ENCODE peak calls at places on chromosomes 11 and 22, in nine cellular contexts. V is SK-N-SH, N is fibroblast of lung, Y is HCT116, C is IMR-90, A is endothelial cell of umbilical vein, X is HepG2, W is GM23248, O is MM.1S. H is an unnamed sample. For H4K20me1, the result is how much of the 10 kb centered on the place peaks cover.

GRCh38 chr11:78417175-78417887 is at the start of gene GAB2:
- DNase-seq in C (no peak), W (no peak), X (no peak), N (no peak), O (peak), Y (no peak), V (no peak), A (peak), H (no peak)

GRCh38 chr11:67119577-67120391 is 721 bp downstream of the KDM2A start:
- DNase-seq in X (no peak), Y (no peak), A (peak), O (peak), C (no peak), W (peak), N (no peak), V (peak), H (peak)

GRCh38 chr11:24234822-24235508 is 261.9 kb upstream of the LUZP2 start:
- DNase-seq in X (no peak), N (peak), Y (no peak), O (no peak), A (peak), W (peak), V (no peak), C (peak), H (no peak)

GRCh38 chr11:44894217-44894617 is 56.5 kb downstream of the TP53I11 start:
- DNase-seq in Y (peak), N (peak), W (peak), A (peak), C (peak), V (peak), O (peak), X (peak), H (peak)

GRCh38 chr11:44556735-44557409 is 8.6 kb upstream of the CD82 start:
- DNase-seq in A (peak), O (peak), X (peak), Y (peak), N (peak), W (peak), V (no peak), C (peak), H (no peak)

GRCh38 chr11:90747057-90747456 is 524.2 kb upstream of the CHORDC1 start:
- DNase-seq in W (no peak), C (no peak), V (no peak), Y (no peak), A (no peak), N (peak), X (no peak), O (no peak), H (peak)

GRCh38 chr11:121063728-121064127 is 37.3 kb upstream of the TECTA start:
- DNase-seq in X (peak), O (no peak), A (no peak), W (no peak), Y (no peak), N (peak), C (no peak), V (no peak), H (no peak)

GRCh38 chr11:104033134-104033533 is 3.3 kb upstream of the DDI1 start:
- DNase-seq in W (peak), V (peak), C (peak), X (peak), N (peak), Y (no peak), A (peak), O (no peak), H (peak)

GRCh38 chr11:134439181-134439580 is 27.1 kb upstream of the B3GAT1 start:
- DNase-seq in N (no peak), A (no peak), W (no peak), O (no peak), X (no peak), Y (no peak), V (no peak), C (no peak), H (no peak)

GRCh38 chr11:48101044-48101733 is 115.4 kb upstream of the OR4B1 start:
- DNase-seq in Y (no peak), N (no peak), A (no peak), W (no peak), O (no peak), X (no peak), C (no peak), V (no peak), H (no peak)

GRCh38 chr11:48098024-48098423 is 117.7 kb downstream of the PTPRJ start:
- DNase-seq in C (no peak), Y (no peak), X (no peak), A (no peak), O (no peak), N (no peak), V (no peak), W (no peak), H (no peak)

GRCh38 chr11:48101958-48102357 is 114.7 kb upstream of the OR4B1 start:
- DNase-seq in N (no peak), C (no peak), V (no peak), A (no peak), Y (no peak), X (peak), W (no peak), O (no peak), H (no peak)

GRCh38 chr11:48096588-48097525 is 116.5 kb downstream of the PTPRJ start:
- DNase-seq in N (no peak), O (no peak), A (no peak), X (peak), C (peak), V (no peak), Y (peak), W (no peak), H (peak)

GRCh38 chr11:48099916-48100446 is 116.6 kb upstream of the OR4B1 start:
- DNase-seq in O (no peak), C (no peak), Y (no peak), X (no peak), N (no peak), A (no peak), W (no peak), V (no peak), H (no peak)
- H4K20me1 ChIP-seq in O (under half), C (under half), Y (under half), X (under half), N (under half), A (under half), W (under half), V (under half), H (under half)

DNA sequence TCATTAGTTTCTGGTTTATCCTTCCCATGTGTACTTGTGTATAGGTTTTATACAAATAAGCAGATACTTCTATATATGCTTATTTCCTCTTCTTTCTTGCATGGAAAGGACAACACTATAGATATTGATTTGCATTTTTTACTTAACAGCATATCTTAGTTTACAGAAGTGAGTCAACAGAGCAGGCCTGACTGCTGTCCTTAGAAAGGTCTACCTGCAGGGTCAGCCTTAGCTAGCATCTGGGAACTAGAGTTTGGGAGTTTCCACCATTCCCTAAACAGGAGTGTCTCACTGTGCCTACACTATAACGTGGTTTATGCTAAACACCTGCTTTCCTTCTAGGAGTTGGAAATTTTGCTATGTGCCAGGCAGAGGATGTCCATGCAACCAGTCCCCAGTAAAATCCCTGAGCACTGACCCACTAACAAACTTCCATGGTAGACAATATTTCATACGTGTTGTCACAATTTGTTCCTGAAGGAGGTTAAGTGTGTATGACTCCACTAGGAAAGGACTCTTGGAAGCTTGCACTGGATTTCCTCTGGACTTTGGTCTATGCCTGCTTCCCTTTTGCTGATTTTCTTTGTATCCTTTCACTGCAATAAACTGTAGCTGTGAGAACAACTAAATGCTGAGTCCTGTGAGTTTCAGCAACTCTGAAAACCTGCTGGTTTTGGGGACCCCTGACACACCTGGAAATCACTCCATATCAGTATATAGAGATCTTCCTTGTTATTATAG is 17.7 kb downstream of the PRR14L start:
- DNase-seq in O (no peak), N (no peak), Y (no peak), A (no peak), V (no peak), X (no peak), W (no peak), C (no peak), H (no peak)
- H4K20me1 ChIP-seq in O (under half), N (under half), Y (under half), A (under half), V (under half), X (under half), W (under half), C (under half), H (under half)

GRCh38 chr22:44184006-44184405 is 3.3 kb downstream of the PARVG start:
- DNase-seq in A (no peak), Y (no peak), V (no peak), X (no peak), N (no peak), W (peak), O (no peak), C (no peak), H (no peak)

GRCh38 chr22:44185237-44186120 is 4.8 kb downstream of the PARVG start:
- DNase-seq in A (no peak), Y (no peak), W (no peak), O (no peak), N (no peak), V (no peak), X (no peak), C (no peak), H (no peak)

GRCh38 chr22:44186737-44187136 is 6.0 kb downstream of the PARVG start:
- DNase-seq in A (no peak), C (no peak), Y (no peak), V (no peak), O (no peak), X (no peak), N (no peak), W (no peak), H (no peak)

GRCh38 chr22:44187652-44188230 is 7.0 kb downstream of the PARVG start:
- DNase-seq in O (no peak), N (no peak), V (no peak), A (no peak), X (no peak), Y (no peak), C (no peak), W (no peak), H (no peak)

DNA sequence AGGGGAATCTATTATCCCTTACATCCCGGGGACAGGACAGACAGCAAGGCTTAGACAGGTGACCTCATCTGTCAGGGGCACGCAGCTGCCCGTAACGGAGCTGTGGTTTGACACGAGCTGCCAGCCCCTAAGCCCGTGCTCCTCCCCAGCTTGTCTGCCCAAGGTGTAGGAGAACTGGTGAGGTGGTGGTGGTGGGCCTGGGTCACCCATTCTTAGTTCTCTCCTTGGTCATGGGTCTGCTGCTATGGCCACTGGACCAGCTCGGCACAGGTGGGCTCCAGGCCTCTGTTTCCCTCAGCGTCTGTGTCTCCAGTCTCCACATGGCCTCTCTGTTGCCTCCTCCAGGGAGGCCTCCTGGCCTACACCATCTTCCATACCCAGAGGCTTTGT is 5.4 kb downstream of the PARVG start:
- DNase-seq in V (no peak), Y (no peak), W (no peak), X (no peak), N (no peak), A (no peak), O (no peak), C (no peak), H (no peak)
- H4K20me1 ChIP-seq in V (under half), Y (under half), W (under half), X (under half), N (under half), A (under half), O (under half), C (under half), H (under half)

GRCh38 chr11:18395735-18396504 is 1.6 kb downstream of the LDHA start:
- DNase-seq in W (peak), Y (peak), N (peak), C (peak), V (peak), A (peak), O (peak), X (peak), H (peak)
- H4K20me1 ChIP-seq in W (under half), Y (under half), N (under half), C (half or more), V (half or more), A (under half), O (under half), X (half or more), H (under half)

GRCh38 chr22:46892866-46893265 is 130.4 kb downstream of the TBC1D22A start:
- DNase-seq in V (no peak), C (no peak), O (no peak), Y (no peak), W (no peak), X (no peak), A (no peak), N (no peak), H (no peak)

GRCh38 chr22:46894851-46895640 is 132.6 kb downstream of the TBC1D22A start:
- DNase-seq in N (no peak), C (no peak), A (no peak), Y (no peak), O (no peak), V (no peak), W (no peak), X (peak), H (no peak)

GRCh38 chr22:46894081-46894671 is 131.7 kb downstream of the TBC1D22A start:
- DNase-seq in C (peak), V (peak), X (no peak), W (peak), Y (no peak), O (no peak), N (peak), A (no peak), H (no peak)

GRCh38 chr22:46891382-46891951 is 129.0 kb downstream of the TBC1D22A start:
- DNase-seq in O (no peak), C (no peak), Y (no peak), V (peak), X (no peak), N (no peak), A (no peak), W (no peak), H (no peak)

GRCh38 chr22:46893281-46894020 is 131.0 kb downstream of the TBC1D22A start:
- DNase-seq in W (no peak), C (no peak), A (no peak), Y (no peak), O (no peak), N (no peak), V (no peak), X (no peak), H (no peak)
- H4K20me1 ChIP-seq in W (under half), C (under half), A (under half), Y (under half), O (under half), N (under half), V (under half), X (under half), H (under half)

GRCh38 chr22:17091851-17092250 is 7.1 kb downstream of the IL17RA start:
- DNase-seq in Y (no peak), N (no peak), W (no peak), X (no peak), A (no peak), O (no peak), V (no peak), C (no peak), H (no peak)
- H4K20me1 ChIP-seq in Y (under half), N (under half), W (under half), X (under half), A (under half), O (under half), V (under half), C (half or more), H (under half)

GRCh38 chr11:3046641-3047040 is 10.6 kb downstream of the CARS1 start:
- DNase-seq in A (no peak), V (no peak), O (no peak), N (no peak), Y (no peak), C (no peak), X (no peak), W (no peak), H (no peak)

GRCh38 chr11:3044915-3045314 is 12.3 kb downstream of the CARS1 start:
- DNase-seq in C (no peak), V (no peak), A (no peak), Y (no peak), O (no peak), W (no peak), X (no peak), N (no peak), H (no peak)

GRCh38 chr11:3044004-3044403 is 13.2 kb downstream of the CARS1 start:
- DNase-seq in Y (no peak), W (peak), O (no peak), X (no peak), A (no peak), V (no peak), C (peak), N (no peak), H (no peak)

GRCh38 chr11:3047637-3048036 is 9.6 kb downstream of the CARS1 start:
- DNase-seq in X (no peak), V (no peak), O (no peak), W (no peak), Y (no peak), C (no peak), A (no peak), N (no peak), H (no peak)

DNA sequence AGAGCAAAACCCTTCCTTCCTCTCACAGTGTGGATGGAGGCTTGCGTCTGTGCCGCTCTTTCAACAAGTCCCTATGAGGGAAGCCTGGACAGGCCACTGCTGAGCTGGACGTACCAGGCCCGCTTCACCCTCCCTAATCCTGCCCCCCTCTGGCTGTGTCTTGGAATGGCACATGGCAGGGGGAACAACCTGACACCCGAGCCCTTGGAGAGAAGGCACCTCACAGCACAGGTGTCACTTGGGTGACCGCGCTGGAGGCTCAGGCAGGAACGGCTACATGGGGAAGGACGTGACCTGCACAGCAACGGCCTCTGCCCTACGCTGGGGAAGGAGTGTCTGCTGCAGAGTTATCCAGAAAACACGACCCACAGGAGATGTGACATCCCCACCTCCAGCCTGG is 11.0 kb downstream of the CARS1 start:
- DNase-seq in O (no peak), W (peak), X (no peak), C (no peak), Y (no peak), V (peak), A (no peak), N (no peak), H (no peak)
- H4K20me1 ChIP-seq in O (under half), W (under half), X (under half), C (half or more), Y (under half), V (half or more), A (under half), N (under half), H (under half)

DNA sequence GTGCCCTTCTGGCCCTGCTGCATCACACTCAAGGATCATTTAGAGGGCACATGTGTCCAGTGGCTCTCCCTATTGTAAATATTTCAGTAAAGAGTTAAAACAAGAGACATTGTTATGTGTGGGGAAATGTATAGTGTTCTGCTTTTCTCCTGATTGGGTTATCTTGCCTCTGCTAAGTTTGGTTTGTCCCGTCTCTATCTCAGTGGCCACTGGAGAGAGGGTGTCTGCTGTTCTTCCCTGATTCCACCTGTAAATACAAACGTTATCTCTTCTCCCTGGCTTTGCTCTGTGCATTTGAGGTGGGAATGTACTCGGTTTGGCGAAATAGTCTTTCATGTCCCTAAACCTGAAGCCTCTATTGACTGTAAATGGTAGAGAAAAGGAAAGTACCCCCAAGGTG is 6.3 kb downstream of the MIEF1 start:
- DNase-seq in O (no peak), V (no peak), X (no peak), Y (no peak), N (no peak), A (no peak), W (no peak), C (no peak), H (no peak)
- H4K20me1 ChIP-seq in O (under half), V (under half), X (under half), Y (under half), N (under half), A (under half), W (under half), C (under half), H (under half)

DNA sequence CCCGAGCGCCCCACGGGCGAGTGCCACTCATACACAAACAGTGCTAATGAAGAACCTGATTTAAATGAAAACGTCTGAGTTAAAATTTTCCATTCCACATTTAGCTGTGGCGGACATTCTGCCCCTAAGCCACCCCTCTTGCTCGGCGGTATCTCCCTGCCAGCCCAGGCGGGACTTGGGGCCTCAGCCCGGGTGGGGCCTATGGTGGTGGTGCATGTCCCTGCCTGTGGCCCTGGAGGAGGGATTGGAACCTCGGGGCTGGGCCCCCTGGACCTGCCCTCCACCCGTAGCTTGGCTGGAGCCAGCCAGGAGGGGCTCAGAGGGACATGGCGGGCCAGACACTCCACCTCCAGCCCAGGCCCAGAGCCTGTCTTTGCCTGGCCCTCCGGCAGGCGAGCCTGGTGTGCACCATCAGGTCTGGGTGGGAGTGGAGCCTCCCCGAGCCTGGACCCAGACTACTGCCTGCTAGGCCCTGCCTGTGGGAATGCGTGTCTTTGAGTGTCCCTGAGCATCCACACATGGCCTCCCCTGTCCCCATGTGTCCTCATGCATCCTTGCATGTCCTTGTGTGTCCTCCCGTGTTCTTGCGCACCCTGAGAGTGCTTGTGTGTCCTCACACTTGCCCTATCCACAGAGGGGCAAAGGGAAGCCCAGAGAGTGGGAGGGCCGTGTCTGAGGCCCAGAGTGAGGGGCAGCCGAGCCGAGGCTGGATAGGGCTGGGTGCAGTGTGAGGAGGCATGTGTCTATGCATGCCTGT is 4.4 kb downstream of the ZDHHC8 start:
- DNase-seq in W (no peak), V (no peak), Y (no peak), N (no peak), O (no peak), X (no peak), A (no peak), C (no peak), H (no peak)
- H4K20me1 ChIP-seq in W (under half), V (half or more), Y (under half), N (under half), O (under half), X (under half), A (under half), C (half or more), H (under half)

H was measured in mammary epithelial cell.